ENCODE peak calls at places on chromosomes 11 and 22, in eight cellular contexts. A is cardiac muscle cell; G is CD4-positive, alpha-beta T cell; D is psoas muscle; Z is Panc1; T is right lobe of liver; L is tibial nerve; R is fibroblast of lung. C is an unnamed sample.

GRCh38 chr11:35274909-35275807 is 136.2 kb downstream of the CD44 start:
- DNase-seq in A (no peak), G (no peak), D (peak), Z (no peak), T (peak), L (no peak), R (no peak), C (peak)

GRCh38 chr22:35103756-35104155 is 37.8 kb downstream of the ISX start:
- DNase-seq in A (no peak), G (no peak), D (no peak), Z (no peak), T (no peak), L (no peak), R (no peak), C (no peak)

GRCh38 chr11:61007383-61007970 is 36.0 kb downstream of the CD6 start:
- DNase-seq in A (peak), G (no peak), D (no peak), Z (no peak), T (peak), L (no peak), R (no peak), C (no peak)

GRCh38 chr11:64598797-64599697 is 8.0 kb downstream of the SLC22A12 start:
- DNase-seq in A (no peak), G (no peak), D (peak), Z (no peak), T (peak), L (no peak), R (no peak), C (no peak)

GRCh38 chr22:43276311-43276710 is 66.9 kb downstream of the SCUBE1 start:
- DNase-seq in A (no peak), G (no peak), D (no peak), Z (no peak), T (no peak), L (no peak), R (no peak), C (no peak)

GRCh38 chr22:39298194-39298987 is 21.0 kb downstream of the RPL3 start:
- DNase-seq in A (no peak), G (no peak), D (no peak), Z (no peak), T (no peak), L (no peak), R (no peak), C (no peak)

GRCh38 chr22:26330971-26331625 is 98.0 kb upstream of the ASPHD2 start:
- DNase-seq in A (peak), G (peak), D (no peak), Z (peak), T (no peak), L (peak), R (peak), C (peak)

GRCh38 chr11:27783701-27784355 is 83.6 kb upstream of the BDNF start:
- DNase-seq in A (no peak), G (no peak), D (no peak), Z (no peak), T (no peak), L (no peak), R (no peak), C (no peak)

GRCh38 chr11:36015806-36016205 is 71.9 kb downstream of the LDLRAD3 start:
- DNase-seq in A (no peak), G (no peak), D (peak), Z (no peak), T (no peak), L (peak), R (no peak), C (no peak)

GRCh38 chr11:45266693-45267451 is 19.3 kb downstream of the SYT13 start:
- DNase-seq in A (no peak), G (no peak), D (no peak), Z (no peak), T (no peak), L (no peak), R (no peak), C (no peak)

GRCh38 chr11:72293391-72293790 is 49.4 kb upstream of the PHOX2A start:
- DNase-seq in A (no peak), G (no peak), D (no peak), Z (no peak), T (no peak), L (no peak), R (no peak), C (no peak)

GRCh38 chr22:36493690-36494110 is 12.3 kb upstream of the TXN2 start:
- DNase-seq in A (no peak), G (no peak), D (no peak), Z (no peak), T (peak), L (peak), R (no peak), C (peak)

GRCh38 chr11:133929401-133930052 is 27.2 kb downstream of the IGSF9B start:
- DNase-seq in A (no peak), G (no peak), D (no peak), Z (no peak), T (no peak), L (no peak), R (peak), C (no peak)

GRCh38 chr11:113057038-113057437 is 95.8 kb downstream of the NCAM1 start:
- DNase-seq in A (peak), G (no peak), D (no peak), Z (no peak), T (no peak), L (no peak), R (no peak), C (no peak)

GRCh38 chr11:11505190-11505589 is 116.6 kb downstream of the GALNT18 start:
- DNase-seq in A (no peak), G (no peak), D (no peak), Z (no peak), T (no peak), L (no peak), R (no peak), C (no peak)

GRCh38 chr11:76329084-76329648 is 51.8 kb downstream of the THAP12 start:
- DNase-seq in A (peak), G (no peak), D (no peak), Z (no peak), T (no peak), L (no peak), R (peak), C (no peak)

GRCh38 chr11:75554258-75555022 is 7.6 kb upstream of the SERPINH1 start:
- DNase-seq in A (peak), G (no peak), D (peak), Z (no peak), T (peak), L (peak), R (peak), C (peak)

GRCh38 chr11:36023922-36024321 is 80.1 kb downstream of the LDLRAD3 start:
- DNase-seq in A (no peak), G (no peak), D (no peak), Z (no peak), T (no peak), L (no peak), R (peak), C (no peak)

GRCh38 chr11:43943931-43944751 is 1.7 kb downstream of the C11orf96 start:
- DNase-seq in A (peak), G (no peak), D (peak), Z (no peak), T (no peak), L (no peak), R (peak), C (no peak)

GRCh38 chr22:19986410-19987341 is 29.9 kb downstream of the ARVCF start:
- DNase-seq in A (peak), G (peak), D (peak), Z (no peak), T (peak), L (peak), R (peak), C (peak)

GRCh38 chr22:29456211-29456671 is 17.9 kb downstream of the RFPL1 start:
- DNase-seq in A (no peak), G (no peak), D (no peak), Z (no peak), T (no peak), L (no peak), R (peak), C (no peak)

GRCh38 chr11:5043385-5043784 is 2.9 kb upstream of the OR52J3 start:
- DNase-seq in A (no peak), G (no peak), D (no peak), Z (no peak), T (no peak), L (no peak), R (no peak), C (no peak)

GRCh38 chr11:57219021-57219627 is 17.9 kb downstream of the APLNR start:
- DNase-seq in A (no peak), G (no peak), D (no peak), Z (no peak), T (no peak), L (peak), R (no peak), C (no peak)

GRCh38 chr11:61052182-61052972 is 49.9 kb upstream of the CD5 start:
- DNase-seq in A (no peak), G (no peak), D (no peak), Z (no peak), T (no peak), L (no peak), R (no peak), C (no peak)

GRCh38 chr11:44145011-44145777 is 49.7 kb downstream of the EXT2 start:
- DNase-seq in A (no peak), G (no peak), D (no peak), Z (no peak), T (no peak), L (no peak), R (no peak), C (no peak)

GRCh38 chr11:29093416-29093815 is 923.4 kb downstream of the KCNA4 start:
- DNase-seq in A (no peak), G (no peak), D (no peak), Z (peak), T (no peak), L (no peak), R (peak), C (no peak)

GRCh38 chr22:48665286-48666010 is 1162.2 kb downstream of the BRD1 start:
- DNase-seq in A (no peak), G (no peak), D (no peak), Z (no peak), T (no peak), L (no peak), R (no peak), C (no peak)

GRCh38 chr11:69497221-69497787 is 15.8 kb downstream of the LINC01488 start:
- DNase-seq in A (peak), G (no peak), D (peak), Z (peak), T (peak), L (peak), R (peak), C (peak)

GRCh38 chr11:103367650-103368049 is 258.4 kb downstream of the DYNC2H1 start:
- DNase-seq in A (no peak), G (no peak), D (no peak), Z (no peak), T (no peak), L (no peak), R (peak), C (no peak)

GRCh38 chr22:40597541-40598453 is 38.7 kb downstream of the MRTFA start:
- DNase-seq in A (no peak), G (no peak), D (no peak), Z (no peak), T (no peak), L (no peak), R (peak), C (peak)

GRCh38 chr22:43891360-43892182 is at the start of gene PNPLA5:
- DNase-seq in A (no peak), G (no peak), D (no peak), Z (no peak), T (peak), L (no peak), R (peak), C (no peak)

GRCh38 chr11:61132646-61133045 is 28.6 kb downstream of the VPS37C start:
- DNase-seq in A (no peak), G (no peak), D (no peak), Z (no peak), T (peak), L (no peak), R (no peak), C (no peak)

GRCh38 chr11:92557848-92558247 is 333.2 kb downstream of the FAT3 start:
- DNase-seq in A (no peak), G (no peak), D (no peak), Z (no peak), T (no peak), L (no peak), R (no peak), C (no peak)

GRCh38 chr11:128862913-128863660 is 4.0 kb downstream of the KCNJ1 start:
- DNase-seq in A (no peak), G (no peak), D (no peak), Z (no peak), T (no peak), L (no peak), R (peak), C (no peak)

GRCh38 chr11:122423283-122423682 is 232.2 kb upstream of the UBASH3B start:
- DNase-seq in A (no peak), G (no peak), D (no peak), Z (no peak), T (no peak), L (no peak), R (no peak), C (no peak)

GRCh38 chr11:58628446-58628845 is 6.0 kb downstream of the CNTF start:
- DNase-seq in A (no peak), G (no peak), D (peak), Z (no peak), T (no peak), L (no peak), R (peak), C (no peak)

GRCh38 chr11:11217555-11218286 is 135.3 kb downstream of the CSNK2A3 start:
- DNase-seq in A (no peak), G (no peak), D (no peak), Z (no peak), T (no peak), L (no peak), R (no peak), C (no peak)

GRCh38 chr11:108805030-108805429 is 140.2 kb downstream of the DDX10 start:
- DNase-seq in A (no peak), G (no peak), D (no peak), Z (no peak), T (no peak), L (no peak), R (no peak), C (no peak)

GRCh38 chr11:19753451-19754041 is 40.9 kb downstream of the NAV2 start:
- DNase-seq in A (no peak), G (no peak), D (no peak), Z (no peak), T (no peak), L (no peak), R (peak), C (no peak)

GRCh38 chr11:121086866-121087265 is 14.2 kb upstream of the TECTA start:
- DNase-seq in A (no peak), G (no peak), D (no peak), Z (no peak), T (no peak), L (no peak), R (peak), C (no peak)

GRCh38 chr11:23885801-23886200 is 611.1 kb upstream of the LUZP2 start:
- DNase-seq in A (no peak), G (no peak), D (no peak), Z (no peak), T (no peak), L (no peak), R (no peak), C (no peak)
- H3K27ac ChIP-seq in A (no peak), G (no peak), D (no peak), Z (no peak), T (no peak), L (no peak), R (no peak), C (no peak)

DNA sequence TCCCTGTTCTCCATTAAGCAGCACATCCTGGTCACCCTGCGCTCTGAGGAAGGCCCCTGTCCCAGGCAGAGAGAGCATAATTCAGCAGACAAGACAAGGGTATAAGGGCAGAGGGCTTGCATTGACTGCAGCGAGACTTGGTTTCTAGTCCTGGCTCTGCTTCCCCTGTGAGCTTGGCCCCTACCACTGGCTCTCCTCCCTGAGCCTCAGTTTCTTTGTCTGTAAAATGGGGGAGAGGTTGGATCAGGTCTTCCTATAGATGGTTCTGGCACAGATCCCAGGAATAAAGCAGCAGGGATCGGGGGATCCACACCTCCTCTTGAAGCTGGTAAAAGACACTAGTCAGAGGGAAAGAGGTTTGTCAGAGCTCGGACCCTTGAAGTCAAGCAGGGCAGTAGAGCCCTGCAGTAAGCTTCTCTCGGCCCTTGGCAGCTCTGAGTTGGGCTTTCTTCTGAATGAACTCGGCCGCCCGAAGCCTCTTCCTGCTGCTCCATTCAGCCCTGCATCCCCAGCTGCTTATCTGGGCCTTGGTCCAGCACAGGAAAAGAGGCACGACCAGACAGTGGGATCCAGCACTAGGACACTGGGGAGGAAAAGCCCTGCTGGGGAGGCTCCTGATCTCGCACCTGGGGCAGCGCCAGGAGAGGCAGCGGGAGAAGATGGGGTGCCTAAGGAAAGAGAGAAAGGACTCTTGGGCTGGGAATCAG is 2.1 kb downstream of the CREB3L1 start:
- DNase-seq in A (no peak), G (no peak), D (peak), Z (no peak), T (no peak), L (no peak), R (peak), C (peak)
- H3K27ac ChIP-seq in A (no peak), G (no peak), D (no peak), Z (peak), T (no peak), L (no peak), R (peak), C (no peak)

GRCh38 chr11:68043029-68043348 is 4.2 kb downstream of the TCIRG1 start:
- DNase-seq in A (no peak), G (no peak), D (no peak), Z (no peak), T (no peak), L (no peak), R (no peak), C (no peak)
- H3K27ac ChIP-seq in A (no peak), G (no peak), D (no peak), Z (no peak), T (no peak), L (no peak), R (no peak), C (no peak)

GRCh38 chr22:46456818-46457163 is 80.6 kb downstream of the CELSR1 start:
- DNase-seq in A (no peak), G (no peak), D (no peak), Z (no peak), T (no peak), L (no peak), R (no peak), C (no peak)
- H3K27ac ChIP-seq in A (no peak), G (no peak), D (no peak), Z (no peak), T (no peak), L (no peak), R (no peak), C (no peak)

DNA sequence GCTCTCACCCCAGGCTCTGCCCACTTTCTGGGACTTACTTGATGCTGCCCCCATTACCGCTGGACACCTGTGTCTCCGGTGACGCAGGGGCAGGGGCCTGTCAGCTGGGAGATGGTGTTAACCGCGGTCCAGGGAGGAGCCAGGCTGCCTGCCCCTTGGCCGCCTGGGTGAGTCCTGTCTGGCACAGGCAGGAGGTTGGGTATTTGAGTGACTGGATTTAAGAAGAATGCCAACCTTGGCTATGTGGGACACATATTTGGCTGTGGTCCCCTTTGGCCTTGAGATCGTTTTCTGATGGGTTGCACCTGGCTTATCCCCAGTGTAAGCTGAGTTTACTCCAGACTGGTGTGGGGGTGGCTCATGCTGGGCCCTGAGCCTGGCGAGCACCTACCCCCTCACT is 2.5 kb downstream of the MUC6 start:
- DNase-seq in A (no peak), G (no peak), D (no peak), Z (no peak), T (no peak), L (no peak), R (no peak), C (no peak)
- H3K27ac ChIP-seq in A (no peak), G (no peak), D (no peak), Z (no peak), T (no peak), L (no peak), R (no peak), C (no peak)

C was measured in substantia nigra.